ENCODE peak calls at places on chromosomes 3 and 15, in seven cellular contexts. V, X, T, A, H, Q and P are unnamed samples.

GRCh38 chr3:62318365-62318751 is 55.0 kb downstream of the FEZF2 start:
- DNase-seq in V (no peak), X (peak), T (no peak), A (no peak), H (no peak), Q (no peak), P (no peak)

GRCh38 chr3:52068055-52068704 is 11.8 kb upstream of the DUSP7 start:
- DNase-seq in V (no peak), X (no peak), T (peak), A (no peak), H (no peak), Q (no peak), P (no peak)

GRCh38 chr15:50764331-50765201 is 940 bp downstream of the SPPL2A start:
- DNase-seq in V (peak), X (no peak), T (peak), A (no peak), H (peak), Q (peak), P (peak)

GRCh38 chr3:37136067-37136466 is 38.3 kb downstream of the LRRFIP2 start:
- DNase-seq in V (peak), X (no peak), T (no peak), A (no peak), H (no peak), Q (no peak), P (no peak)

GRCh38 chr3:19757773-19758172 is 176.2 kb downstream of the EFHB start:
- DNase-seq in V (no peak), X (no peak), T (no peak), A (no peak), H (no peak), Q (no peak), P (no peak)

GRCh38 chr15:64911317-64912186 is at the start of gene ANKDD1A:
- DNase-seq in V (peak), X (peak), T (peak), A (no peak), H (peak), Q (peak), P (peak)

GRCh38 chr15:39885099-39885777 is 34.8 kb downstream of the GPR176 start:
- DNase-seq in V (no peak), X (no peak), T (no peak), A (no peak), H (peak), Q (no peak), P (no peak)

GRCh38 chr3:130792241-130792640 is 45.6 kb upstream of the PIK3R4 start:
- DNase-seq in V (no peak), X (no peak), T (no peak), A (no peak), H (no peak), Q (no peak), P (no peak)

GRCh38 chr3:140972833-140973232 is 31.2 kb downstream of the SLC25A36 start:
- DNase-seq in V (peak), X (no peak), T (peak), A (no peak), H (peak), Q (peak), P (peak)

GRCh38 chr15:69756440-69756839 is 303.8 kb downstream of the RPLP1 start:
- DNase-seq in V (no peak), X (no peak), T (no peak), A (no peak), H (no peak), Q (no peak), P (no peak)

GRCh38 chr15:63402498-63403253 is 21.0 kb upstream of the CA12 start:
- DNase-seq in V (peak), X (no peak), T (peak), A (peak), H (peak), Q (peak), P (peak)

GRCh38 chr15:92839696-92840095 is 60.4 kb upstream of the CHD2 start:
- DNase-seq in V (no peak), X (no peak), T (no peak), A (no peak), H (no peak), Q (no peak), P (no peak)

GRCh38 chr3:13159890-13160289 is 86.7 kb upstream of the IQSEC1 start:
- DNase-seq in V (no peak), X (no peak), T (no peak), A (no peak), H (no peak), Q (no peak), P (no peak)

GRCh38 chr15:42836251-42836650 is 84.3 kb downstream of the TTBK2 start:
- DNase-seq in V (peak), X (no peak), T (no peak), A (no peak), H (peak), Q (no peak), P (no peak)

GRCh38 chr3:194928183-194928736 is 242.6 kb downstream of the FAM43A start:
- DNase-seq in V (peak), X (no peak), T (peak), A (no peak), H (peak), Q (peak), P (no peak)

GRCh38 chr3:112333386-112334334 is 704 bp downstream of the CD200 start:
- DNase-seq in V (peak), X (peak), T (no peak), A (no peak), H (peak), Q (peak), P (peak)

GRCh38 chr3:187340572-187340971 is 27.6 kb upstream of the RTP4 start:
- DNase-seq in V (no peak), X (no peak), T (no peak), A (no peak), H (no peak), Q (no peak), P (no peak)

GRCh38 chr15:42035362-42035761 is 14.5 kb upstream of the PLA2G4E start:
- DNase-seq in V (no peak), X (no peak), T (peak), A (no peak), H (peak), Q (peak), P (peak)

GRCh38 chr3:171556574-171557145 is 96.5 kb upstream of the TNIK start:
- DNase-seq in V (no peak), X (no peak), T (peak), A (no peak), H (no peak), Q (no peak), P (no peak)

GRCh38 chr3:84601303-84601702 is 357.5 kb upstream of the CADM2 start:
- DNase-seq in V (no peak), X (no peak), T (no peak), A (peak), H (no peak), Q (no peak), P (no peak)

GRCh38 chr15:88649286-88649733 is 10.5 kb downstream of the ISG20 start:
- DNase-seq in V (peak), X (no peak), T (peak), A (no peak), H (peak), Q (peak), P (peak)

GRCh38 chr15:62566248-62566647 is 401.2 kb upstream of the C2CD4B start:
- DNase-seq in V (peak), X (no peak), T (peak), A (no peak), H (no peak), Q (peak), P (no peak)

GRCh38 chr15:32818758-32819405 is 101.1 kb downstream of the GREM1 start:
- DNase-seq in V (peak), X (no peak), T (peak), A (no peak), H (peak), Q (peak), P (no peak)

GRCh38 chr3:190533511-190534282 is 19.8 kb downstream of the IL1RAP start:
- DNase-seq in V (peak), X (no peak), T (peak), A (no peak), H (peak), Q (peak), P (no peak)

GRCh38 chr3:134802428-134803050 is 7.5 kb downstream of the EPHB1 start:
- DNase-seq in V (no peak), X (no peak), T (no peak), A (no peak), H (no peak), Q (no peak), P (no peak)

GRCh38 chr15:48384616-48385015 is 53.4 kb downstream of the DUT start:
- DNase-seq in V (peak), X (no peak), T (no peak), A (no peak), H (no peak), Q (no peak), P (no peak)

GRCh38 chr3:53921296-53921695 is 29.6 kb upstream of the SELENOK start:
- DNase-seq in V (peak), X (no peak), T (peak), A (no peak), H (peak), Q (peak), P (peak)

GRCh38 chr15:78000089-78000926 is 77.2 kb downstream of the TBC1D2B start:
- DNase-seq in V (peak), X (peak), T (peak), A (no peak), H (peak), Q (peak), P (peak)

GRCh38 chr3:38730281-38730680 is 80.8 kb upstream of the SCN5A start:
- DNase-seq in V (peak), X (no peak), T (peak), A (no peak), H (peak), Q (peak), P (no peak)

GRCh38 chr3:18035641-18036466 is 293.4 kb upstream of the TBC1D5 start:
- DNase-seq in V (no peak), X (no peak), T (no peak), A (no peak), H (no peak), Q (no peak), P (no peak)

GRCh38 chr3:43148033-43148432 is 42.2 kb upstream of the POMGNT2 start:
- DNase-seq in V (no peak), X (no peak), T (no peak), A (no peak), H (no peak), Q (no peak), P (no peak)

GRCh38 chr15:90981681-90982080 is 12.7 kb downstream of the PRC1 start:
- DNase-seq in V (no peak), X (no peak), T (no peak), A (no peak), H (no peak), Q (no peak), P (no peak)

GRCh38 chr3:193869221-193870201 is 266.4 kb upstream of the HES1 start:
- DNase-seq in V (peak), X (peak), T (peak), A (no peak), H (peak), Q (peak), P (no peak)

GRCh38 chr3:194654443-194654842 is 17.5 kb downstream of the LSG1 start:
- DNase-seq in V (no peak), X (no peak), T (no peak), A (no peak), H (no peak), Q (no peak), P (peak)

GRCh38 chr15:58929891-58930416 is 3.5 kb downstream of the SLTM start:
- DNase-seq in V (no peak), X (no peak), T (no peak), A (no peak), H (no peak), Q (no peak), P (no peak)

DNA sequence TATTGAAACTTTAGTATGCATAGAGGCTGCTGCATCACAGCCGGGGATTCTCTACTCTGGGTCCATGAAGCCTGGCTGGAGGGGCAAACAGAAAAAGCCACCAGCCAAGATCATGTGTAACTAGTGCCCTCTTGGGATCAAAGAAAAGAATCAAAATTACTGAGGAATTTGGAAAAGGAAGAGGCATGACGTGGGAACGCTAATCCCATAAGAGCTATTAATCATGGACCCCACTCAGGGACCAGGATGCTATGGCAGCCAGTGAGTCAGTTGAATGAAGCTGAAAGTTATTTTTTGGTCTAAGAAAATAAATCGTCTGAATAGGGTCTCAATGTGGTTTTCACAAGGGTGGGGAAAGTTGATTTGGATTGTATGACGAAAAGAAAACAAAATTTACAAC is 1165.1 kb downstream of the ROBO2 start:
- DNase-seq in V (peak), X (no peak), T (peak), A (no peak), H (peak), Q (peak), P (no peak)
- TF ChIP-seq CTCF in V (no peak), X (no peak), T (peak), A (peak), H (peak), Q (no peak), P (no peak)

DNA sequence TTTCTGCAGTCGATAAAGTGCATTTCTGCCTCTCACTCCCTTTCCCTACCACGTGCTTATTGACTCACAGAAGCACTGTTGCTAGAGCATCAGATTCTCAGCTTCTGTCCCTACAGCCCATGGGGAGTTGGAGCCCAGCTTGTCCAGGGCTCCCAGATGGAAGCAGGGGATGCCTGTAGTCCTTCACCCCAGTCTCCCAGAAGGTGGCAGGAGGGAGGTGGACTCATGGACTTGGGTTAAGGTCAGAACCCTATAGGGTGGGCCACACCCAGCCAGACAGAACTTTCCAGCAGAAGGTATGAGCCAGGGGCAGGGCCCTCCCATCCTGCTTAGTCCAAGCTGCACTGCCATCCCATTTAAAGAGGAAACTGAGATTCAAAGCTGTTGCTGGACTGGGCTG is 33.1 kb upstream of the SEMA3F start:
- DNase-seq in V (peak), X (no peak), T (no peak), A (no peak), H (no peak), Q (no peak), P (no peak)
- TF ChIP-seq CTCF in V (peak), X (no peak), T (no peak), A (no peak), H (no peak), Q (peak), P (peak)

DNA sequence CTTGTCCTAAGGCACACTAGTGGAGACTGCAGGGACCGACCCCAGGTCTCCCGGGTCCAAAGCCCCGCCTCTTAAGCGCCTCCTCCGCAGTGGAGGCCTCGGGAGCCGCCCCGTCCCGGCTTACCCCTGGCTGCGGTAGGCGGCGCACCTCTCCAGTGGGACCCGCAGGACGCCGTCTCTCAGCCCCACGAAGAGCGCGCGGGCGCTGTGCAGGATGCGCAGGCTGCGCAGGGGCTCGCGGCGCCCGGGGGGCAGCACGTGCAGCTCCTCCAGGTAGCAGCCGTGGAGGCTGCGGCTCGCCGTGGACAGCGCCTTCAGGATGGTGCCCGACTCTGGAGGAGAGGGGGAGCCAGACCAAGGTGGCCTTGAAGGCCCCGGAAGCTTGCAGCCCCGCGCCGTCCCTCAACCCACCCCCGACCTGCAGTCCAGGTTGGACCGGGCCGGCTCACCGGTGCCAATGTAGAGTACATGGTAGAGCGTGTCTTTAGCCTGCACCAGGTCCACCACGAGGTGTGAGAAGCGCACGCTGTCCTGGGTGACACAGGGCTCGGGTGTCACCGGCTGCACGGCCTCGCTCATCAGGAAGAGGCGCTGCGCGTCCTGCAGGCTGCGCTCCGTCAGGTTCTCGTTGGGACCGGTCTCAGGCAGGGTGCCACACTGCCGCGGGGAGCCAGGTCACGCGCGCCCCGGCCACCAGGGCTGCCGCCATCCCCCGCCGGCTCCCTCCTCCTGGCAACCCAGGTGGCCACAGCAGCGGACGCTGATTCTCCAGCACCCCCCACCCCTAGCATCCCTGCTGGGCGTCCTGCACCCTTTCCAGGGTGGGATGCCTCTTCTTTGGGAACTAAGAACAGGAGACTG is 105.5 kb downstream of the SEMA5B start:
- DNase-seq in V (no peak), X (peak), T (no peak), A (no peak), H (no peak), Q (no peak), P (peak)
- TF ChIP-seq CTCF in V (no peak), X (no peak), T (no peak), A (no peak), H (no peak), Q (no peak), P (peak)

DNA sequence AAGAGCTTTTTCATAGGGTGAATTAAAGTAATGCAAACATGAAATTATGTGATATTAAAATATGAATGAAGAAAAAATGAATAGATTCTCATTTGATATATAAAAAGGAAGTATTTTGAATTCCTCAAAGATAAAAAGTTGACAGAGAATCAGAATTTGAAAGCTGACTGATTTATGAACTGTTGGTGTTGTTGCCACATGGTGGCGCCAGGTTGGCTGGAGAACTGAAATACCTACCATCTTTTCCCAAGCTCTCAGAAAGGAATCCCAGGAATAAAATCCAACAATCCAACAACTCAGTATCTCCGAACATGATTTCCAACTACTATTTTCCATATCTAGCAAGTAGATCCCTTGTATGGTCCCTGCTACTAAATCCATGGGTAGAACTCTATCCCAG is 3.1 kb downstream of the MYRIP start:
- DNase-seq in V (peak), X (peak), T (no peak), A (no peak), H (peak), Q (peak), P (no peak)
- TF ChIP-seq CTCF in V (peak), X (peak), T (no peak), A (peak), H (peak), Q (peak), P (peak)

GRCh38 chr3:25744477-25744876 is 38.8 kb downstream of the NGLY1 start:
- DNase-seq in V (no peak), X (no peak), T (no peak), A (no peak), H (no peak), Q (no peak), P (no peak)
- TF ChIP-seq CTCF in V (no peak), X (no peak), T (no peak), A (no peak), H (no peak), Q (no peak), P (no peak)

GRCh38 chr3:2908693-2909351 is 201.4 kb downstream of the IL5RA start:
- DNase-seq in V (no peak), X (no peak), T (no peak), A (no peak), H (no peak), Q (no peak), P (no peak)
- TF ChIP-seq CTCF in V (no peak), X (no peak), T (no peak), A (no peak), H (no peak), Q (no peak), P (no peak)

GRCh38 chr15:87518957-87519356 is 737.6 kb downstream of the NTRK3 start:
- DNase-seq in V (no peak), X (no peak), T (no peak), A (no peak), H (no peak), Q (no peak), P (no peak)
- TF ChIP-seq CTCF in V (no peak), X (no peak), T (no peak), A (no peak), H (no peak), Q (no peak), P (no peak)

GRCh38 chr3:4245671-4246070 is 57.5 kb upstream of the SETMAR start:
- DNase-seq in V (no peak), X (no peak), T (no peak), A (no peak), H (no peak), Q (no peak), P (no peak)
- TF ChIP-seq CTCF in V (no peak), X (no peak), T (no peak), A (no peak), H (no peak), Q (no peak), P (no peak)

GRCh38 chr3:160210799-160211221 is 14.4 kb upstream of the C3orf80 start:
- DNase-seq in V (peak), X (no peak), T (peak), A (peak), H (peak), Q (peak), P (peak)
- TF ChIP-seq CTCF in V (peak), X (no peak), T (peak), A (peak), H (peak), Q (peak), P (peak)